ENCODE peak calls at places on chromosome 21, in eight cellular contexts. One of them, this sample, is unnamed.

GRCh38 chr21:46527801-46528200 is 69.1 kb downstream of the DIP2A start:
- DNase-seq in amygdala: no peak
- DNase-seq in pons: no peak
- DNase-seq in mesothelial cell of epicardium: no peak
- DNase-seq in nephron progenitor cell: no peak
- DNase-seq in activated B cell treated with CpG ODN at 0.5 μM for 24 hours: no peak
- DNase-seq in left ventricle myocardium inferior: no peak
- DNase-seq in spleen: no peak
- DNase-seq in this sample: no peak

GRCh38 chr21:17441370-17441769 is 71.5 kb upstream of the CXADR start:
- DNase-seq in amygdala: no peak
- DNase-seq in pons: peak; percentile 90
- DNase-seq in mesothelial cell of epicardium: no peak
- DNase-seq in nephron progenitor cell: no peak
- DNase-seq in activated B cell treated with CpG ODN at 0.5 μM for 24 hours: no peak
- DNase-seq in left ventricle myocardium inferior: no peak
- DNase-seq in spleen: no peak
- DNase-seq in this sample: no peak

GRCh38 chr21:14685568-14685967 is 139.5 kb upstream of the SAMSN1 start:
- DNase-seq in amygdala: no peak
- DNase-seq in pons: peak; percentile 62
- DNase-seq in mesothelial cell of epicardium: no peak
- DNase-seq in nephron progenitor cell: no peak
- DNase-seq in activated B cell treated with CpG ODN at 0.5 μM for 24 hours: no peak
- DNase-seq in left ventricle myocardium inferior: no peak
- DNase-seq in spleen: no peak
- DNase-seq in this sample: no peak

GRCh38 chr21:35457097-35457496 is 408.0 kb upstream of the RUNX1 start:
- DNase-seq in amygdala: no peak
- DNase-seq in pons: no peak
- DNase-seq in mesothelial cell of epicardium: no peak
- DNase-seq in nephron progenitor cell: no peak
- DNase-seq in activated B cell treated with CpG ODN at 0.5 μM for 24 hours: no peak
- DNase-seq in left ventricle myocardium inferior: no peak
- DNase-seq in spleen: no peak
- DNase-seq in this sample: no peak

GRCh38 chr21:46323710-46324389 is at the start of the genes C21orf58 and PCNT:
- DNase-seq in amygdala: peak; percentile 97
- DNase-seq in pons: peak; percentile 94
- DNase-seq in mesothelial cell of epicardium: peak; percentile 97
- DNase-seq in nephron progenitor cell: peak; percentile 96
- DNase-seq in activated B cell treated with CpG ODN at 0.5 μM for 24 hours: peak; percentile 98
- DNase-seq in left ventricle myocardium inferior: peak; percentile 98
- DNase-seq in spleen: peak; percentile 98
- DNase-seq in this sample: peak; percentile 99

GRCh38 chr21:40795313-40795712 is 51.6 kb downstream of the DSCAM start:
- DNase-seq in amygdala: no peak
- DNase-seq in pons: no peak
- DNase-seq in mesothelial cell of epicardium: no peak
- DNase-seq in nephron progenitor cell: no peak
- DNase-seq in activated B cell treated with CpG ODN at 0.5 μM for 24 hours: no peak
- DNase-seq in left ventricle myocardium inferior: no peak
- DNase-seq in spleen: no peak
- DNase-seq in this sample: no peak

GRCh38 chr21:42364304-42364865 is 1.9 kb downstream of the TFF1 start:
- DNase-seq in amygdala: no peak
- DNase-seq in pons: no peak
- DNase-seq in mesothelial cell of epicardium: no peak
- DNase-seq in nephron progenitor cell: no peak
- DNase-seq in activated B cell treated with CpG ODN at 0.5 μM for 24 hours: no peak
- DNase-seq in left ventricle myocardium inferior: no peak
- DNase-seq in spleen: no peak
- DNase-seq in this sample: no peak

GRCh38 chr21:35044128-35044527 is 5.0 kb downstream of the RUNX1 start:
- DNase-seq in amygdala: no peak
- DNase-seq in pons: no peak
- DNase-seq in mesothelial cell of epicardium: no peak
- DNase-seq in nephron progenitor cell: no peak
- DNase-seq in activated B cell treated with CpG ODN at 0.5 μM for 24 hours: no peak
- DNase-seq in left ventricle myocardium inferior: no peak
- DNase-seq in spleen: no peak
- DNase-seq in this sample: no peak

GRCh38 chr21:42019101-42019605 is 9.0 kb upstream of the ZBTB21 start:
- DNase-seq in amygdala: no peak
- DNase-seq in pons: no peak
- DNase-seq in mesothelial cell of epicardium: no peak
- DNase-seq in nephron progenitor cell: no peak
- DNase-seq in activated B cell treated with CpG ODN at 0.5 μM for 24 hours: no peak
- DNase-seq in left ventricle myocardium inferior: no peak
- DNase-seq in spleen: no peak
- DNase-seq in this sample: no peak

GRCh38 chr21:35920428-35920827 is 139.9 kb downstream of the SETD4 start:
- DNase-seq in amygdala: no peak
- DNase-seq in pons: no peak
- DNase-seq in mesothelial cell of epicardium: no peak
- DNase-seq in nephron progenitor cell: no peak
- DNase-seq in activated B cell treated with CpG ODN at 0.5 μM for 24 hours: no peak
- DNase-seq in left ventricle myocardium inferior: no peak
- DNase-seq in spleen: no peak
- DNase-seq in this sample: no peak

GRCh38 chr21:42125571-42126544 is 54.7 kb downstream of the UMODL1 start:
- DNase-seq in amygdala: no peak
- DNase-seq in pons: no peak
- DNase-seq in mesothelial cell of epicardium: no peak
- DNase-seq in nephron progenitor cell: no peak
- DNase-seq in activated B cell treated with CpG ODN at 0.5 μM for 24 hours: no peak
- DNase-seq in left ventricle myocardium inferior: no peak
- DNase-seq in spleen: peak; percentile 70
- DNase-seq in this sample: no peak

GRCh38 chr21:28754127-28754611 is 238.5 kb downstream of the LTN1 start:
- DNase-seq in amygdala: no peak
- DNase-seq in pons: peak; percentile 76
- DNase-seq in mesothelial cell of epicardium: no peak
- DNase-seq in nephron progenitor cell: no peak
- DNase-seq in activated B cell treated with CpG ODN at 0.5 μM for 24 hours: no peak
- DNase-seq in left ventricle myocardium inferior: peak; percentile 46
- DNase-seq in spleen: no peak
- DNase-seq in this sample: no peak

GRCh38 chr21:14750041-14750440 is 203.9 kb upstream of the SAMSN1 start:
- DNase-seq in amygdala: no peak
- DNase-seq in pons: no peak
- DNase-seq in mesothelial cell of epicardium: no peak
- DNase-seq in nephron progenitor cell: no peak
- DNase-seq in activated B cell treated with CpG ODN at 0.5 μM for 24 hours: no peak
- DNase-seq in left ventricle myocardium inferior: no peak
- DNase-seq in spleen: no peak
- DNase-seq in this sample: no peak

GRCh38 chr21:46017695-46018094 is 36.1 kb downstream of the COL6A1 start:
- DNase-seq in amygdala: no peak
- DNase-seq in pons: no peak
- DNase-seq in mesothelial cell of epicardium: no peak
- DNase-seq in nephron progenitor cell: no peak
- DNase-seq in activated B cell treated with CpG ODN at 0.5 μM for 24 hours: no peak
- DNase-seq in left ventricle myocardium inferior: no peak
- DNase-seq in spleen: no peak
- DNase-seq in this sample: no peak

GRCh38 chr21:45045481-45045880 is 28.9 kb upstream of the ADARB1 start:
- DNase-seq in amygdala: no peak
- DNase-seq in pons: no peak
- DNase-seq in mesothelial cell of epicardium: no peak
- DNase-seq in nephron progenitor cell: no peak
- DNase-seq in activated B cell treated with CpG ODN at 0.5 μM for 24 hours: no peak
- DNase-seq in left ventricle myocardium inferior: no peak
- DNase-seq in spleen: no peak
- DNase-seq in this sample: no peak

GRCh38 chr21:38170705-38171682 is 85.8 kb upstream of the KCNJ15 start:
- DNase-seq in amygdala: no peak
- DNase-seq in pons: no peak
- DNase-seq in mesothelial cell of epicardium: no peak
- DNase-seq in nephron progenitor cell: no peak
- DNase-seq in activated B cell treated with CpG ODN at 0.5 μM for 24 hours: no peak
- DNase-seq in left ventricle myocardium inferior: no peak
- DNase-seq in spleen: no peak
- DNase-seq in this sample: no peak

GRCh38 chr21:16678479-16678878 is 834.4 kb upstream of the CXADR start:
- DNase-seq in amygdala: no peak
- DNase-seq in pons: no peak
- DNase-seq in mesothelial cell of epicardium: no peak
- DNase-seq in nephron progenitor cell: no peak
- DNase-seq in activated B cell treated with CpG ODN at 0.5 μM for 24 hours: no peak
- DNase-seq in left ventricle myocardium inferior: no peak
- DNase-seq in spleen: no peak
- DNase-seq in this sample: no peak

GRCh38 chr21:27219068-27219467 is 252.2 kb upstream of the ADAMTS5 start:
- DNase-seq in amygdala: no peak
- DNase-seq in pons: no peak
- DNase-seq in mesothelial cell of epicardium: no peak
- DNase-seq in nephron progenitor cell: no peak
- DNase-seq in activated B cell treated with CpG ODN at 0.5 μM for 24 hours: no peak
- DNase-seq in left ventricle myocardium inferior: no peak
- DNase-seq in spleen: no peak
- DNase-seq in this sample: no peak

GRCh38 chr21:41766883-41767605 is at the start of gene RIPK4:
- DNase-seq in amygdala: no peak
- DNase-seq in pons: no peak
- DNase-seq in mesothelial cell of epicardium: peak; percentile 65
- DNase-seq in nephron progenitor cell: peak; percentile 77
- DNase-seq in activated B cell treated with CpG ODN at 0.5 μM for 24 hours: no peak
- DNase-seq in left ventricle myocardium inferior: no peak
- DNase-seq in spleen: no peak
- DNase-seq in this sample: peak; percentile 82

GRCh38 chr21:36571556-36571955 is 91.6 kb upstream of the CLDN14 start:
- DNase-seq in amygdala: no peak
- DNase-seq in pons: no peak
- DNase-seq in mesothelial cell of epicardium: no peak
- DNase-seq in nephron progenitor cell: no peak
- DNase-seq in activated B cell treated with CpG ODN at 0.5 μM for 24 hours: no peak
- DNase-seq in left ventricle myocardium inferior: no peak
- DNase-seq in spleen: no peak
- DNase-seq in this sample: no peak

GRCh38 chr21:35428489-35428888 is 379.4 kb upstream of the RUNX1 start:
- DNase-seq in amygdala: no peak
- DNase-seq in pons: peak; percentile 28
- DNase-seq in mesothelial cell of epicardium: no peak
- DNase-seq in nephron progenitor cell: peak; percentile 6
- DNase-seq in activated B cell treated with CpG ODN at 0.5 μM for 24 hours: no peak
- DNase-seq in left ventricle myocardium inferior: peak; percentile 32
- DNase-seq in spleen: no peak
- DNase-seq in this sample: no peak

GRCh38 chr21:43721225-43721605 is 2.3 kb downstream of the PDXK start:
- DNase-seq in amygdala: no peak
- DNase-seq in pons: no peak
- DNase-seq in mesothelial cell of epicardium: no peak
- DNase-seq in nephron progenitor cell: no peak
- DNase-seq in activated B cell treated with CpG ODN at 0.5 μM for 24 hours: no peak
- DNase-seq in left ventricle myocardium inferior: no peak
- DNase-seq in spleen: no peak
- DNase-seq in this sample: no peak

GRCh38 chr21:45699251-45699942 is 55.9 kb downstream of the PCBP3 start:
- DNase-seq in amygdala: no peak
- DNase-seq in pons: no peak
- DNase-seq in mesothelial cell of epicardium: no peak
- DNase-seq in nephron progenitor cell: no peak
- DNase-seq in activated B cell treated with CpG ODN at 0.5 μM for 24 hours: no peak
- DNase-seq in left ventricle myocardium inferior: no peak
- DNase-seq in spleen: no peak
- DNase-seq in this sample: no peak

GRCh38 chr21:32475162-32475812 is 62.8 kb downstream of the EVA1C start:
- DNase-seq in amygdala: no peak
- DNase-seq in pons: no peak
- DNase-seq in mesothelial cell of epicardium: no peak
- DNase-seq in nephron progenitor cell: no peak
- DNase-seq in activated B cell treated with CpG ODN at 0.5 μM for 24 hours: no peak
- DNase-seq in left ventricle myocardium inferior: no peak
- DNase-seq in spleen: no peak
- DNase-seq in this sample: no peak

GRCh38 chr21:37407719-37408455 is 41.3 kb downstream of the DYRK1A start:
- DNase-seq in amygdala: no peak
- DNase-seq in pons: no peak
- DNase-seq in mesothelial cell of epicardium: no peak
- DNase-seq in nephron progenitor cell: no peak
- DNase-seq in activated B cell treated with CpG ODN at 0.5 μM for 24 hours: no peak
- DNase-seq in left ventricle myocardium inferior: no peak
- DNase-seq in spleen: no peak
- DNase-seq in this sample: peak; percentile 20

GRCh38 chr21:42010507-42011493 is 640 bp upstream of the ZBTB21 start:
- DNase-seq in amygdala: no peak
- DNase-seq in pons: no peak
- DNase-seq in mesothelial cell of epicardium: no peak
- DNase-seq in nephron progenitor cell: peak; percentile 50
- DNase-seq in activated B cell treated with CpG ODN at 0.5 μM for 24 hours: no peak
- DNase-seq in left ventricle myocardium inferior: no peak
- DNase-seq in spleen: peak; percentile 95
- DNase-seq in this sample: peak; percentile 44